ENCODE peak calls at places on chromosomes 4 and X, in four cellular contexts. One of them, this sample, is unnamed.

GRCh38 chr4:66585767-66586166 is 915.5 kb upstream of the EPHA5 start:
- DNase-seq in pancreas: no peak
- DNase-seq in mammary epithelial cell: no peak
- DNase-seq in coronary artery: no peak
- DNase-seq in this sample: no peak

GRCh38 chr4:114180481-114180880 is 201.0 kb upstream of the ARSJ start:
- DNase-seq in mammary epithelial cell: no peak
- DNase-seq in coronary artery: no peak
- DNase-seq in pancreas: peak
- DNase-seq in this sample: peak

GRCh38 chr4:53688186-53688790 is 97.0 kb upstream of the LNX1 start:
- DNase-seq in mammary epithelial cell: peak
- DNase-seq in coronary artery: no peak
- DNase-seq in pancreas: no peak
- DNase-seq in this sample: no peak

GRCh38 chr4:67546971-67547370 is 1.7 kb upstream of the CENPC start:
- DNase-seq in coronary artery: no peak
- DNase-seq in mammary epithelial cell: no peak
- DNase-seq in pancreas: no peak
- DNase-seq in this sample: no peak

GRCh38 chr4:76002176-76002575 is 5.1 kb downstream of the CXCL9 start:
- DNase-seq in coronary artery: no peak
- DNase-seq in pancreas: no peak
- DNase-seq in mammary epithelial cell: peak
- DNase-seq in this sample: no peak

GRCh38 chr4:19592391-19592790 is 659.3 kb upstream of the SLIT2 start:
- DNase-seq in pancreas: no peak
- DNase-seq in mammary epithelial cell: no peak
- DNase-seq in coronary artery: no peak
- DNase-seq in this sample: no peak

GRCh38 chrX:39983715-39984114 is 114.0 kb downstream of the BCOR start:
- DNase-seq in pancreas: no peak
- DNase-seq in mammary epithelial cell: peak
- DNase-seq in coronary artery: no peak
- DNase-seq in this sample: no peak

GRCh38 chrX:140860718-140861117 is 141.7 kb upstream of the SPANXB1 start:
- DNase-seq in mammary epithelial cell: no peak
- DNase-seq in coronary artery: no peak
- DNase-seq in pancreas: no peak
- DNase-seq in this sample: no peak

GRCh38 chrX:94524867-94525266 is 850.9 kb downstream of the FAM133A start:
- DNase-seq in mammary epithelial cell: peak
- DNase-seq in pancreas: no peak
- DNase-seq in coronary artery: no peak
- DNase-seq in this sample: no peak

GRCh38 chr4:181162266-181163063 is 1080.7 kb upstream of the TENM3 start:
- DNase-seq in pancreas: no peak
- DNase-seq in mammary epithelial cell: no peak
- DNase-seq in coronary artery: no peak
- DNase-seq in this sample: no peak

GRCh38 chrX:49879656-49880277 is 483 bp downstream of the USP27X start:
- DNase-seq in coronary artery: no peak
- DNase-seq in mammary epithelial cell: no peak
- DNase-seq in pancreas: no peak
- DNase-seq in this sample: no peak

GRCh38 chr4:2243682-2244380 is 1.9 kb upstream of the HAUS3 start:
- DNase-seq in mammary epithelial cell: no peak
- DNase-seq in pancreas: no peak
- DNase-seq in coronary artery: peak
- DNase-seq in this sample: peak

GRCh38 chr4:73593631-73594241 is 26.5 kb downstream of the RASSF6 start:
- DNase-seq in mammary epithelial cell: no peak
- DNase-seq in coronary artery: no peak
- DNase-seq in pancreas: no peak
- DNase-seq in this sample: no peak

GRCh38 chr4:83320548-83320947 is 14.1 kb downstream of the HPSE start:
- DNase-seq in mammary epithelial cell: peak
- DNase-seq in coronary artery: no peak
- DNase-seq in pancreas: no peak
- DNase-seq in this sample: peak

This sample was measured in ureter.